ENCODE peak calls at places on chromosomes 5 and 9, in ten cellular contexts. One of them, this sample, is unnamed.

GRCh38 chr5:132459031-132459982 is 31.3 kb downstream of the IRF1 start:
- DNase-seq in suprapubic skin: no peak
- DNase-seq in gastrocnemius medialis: peak; percentile 87
- DNase-seq in A549: no peak
- DNase-seq in uterus: no peak
- DNase-seq in Peyer's patch: peak; percentile 80
- DNase-seq in stomach: peak; percentile 49
- DNase-seq in endothelial cell of umbilical vein: no peak
- DNase-seq in right lobe of liver: peak; percentile 64
- DNase-seq in HepG2: no peak
- DNase-seq in this sample: no peak

GRCh38 chr9:14068690-14069089 is 245.3 kb downstream of the NFIB start:
- DNase-seq in suprapubic skin: no peak
- DNase-seq in gastrocnemius medialis: no peak
- DNase-seq in A549: peak; percentile 14
- DNase-seq in uterus: no peak
- DNase-seq in Peyer's patch: no peak
- DNase-seq in stomach: no peak
- DNase-seq in endothelial cell of umbilical vein: no peak
- DNase-seq in right lobe of liver: no peak
- DNase-seq in HepG2: no peak
- DNase-seq in this sample: no peak

GRCh38 chr9:114299286-114300152 is 23.4 kb upstream of the ORM1 start:
- DNase-seq in suprapubic skin: peak; percentile 33
- DNase-seq in gastrocnemius medialis: no peak
- DNase-seq in A549: no peak
- DNase-seq in uterus: peak; percentile 10
- DNase-seq in Peyer's patch: peak; percentile 18
- DNase-seq in stomach: peak; percentile 19
- DNase-seq in endothelial cell of umbilical vein: no peak
- DNase-seq in right lobe of liver: no peak
- DNase-seq in HepG2: no peak
- DNase-seq in this sample: no peak

GRCh38 chr9:4983541-4984165 is 1.4 kb upstream of the JAK2 start:
- DNase-seq in suprapubic skin: no peak
- DNase-seq in gastrocnemius medialis: no peak
- DNase-seq in A549: no peak
- DNase-seq in uterus: no peak
- DNase-seq in Peyer's patch: no peak
- DNase-seq in stomach: no peak
- DNase-seq in endothelial cell of umbilical vein: no peak
- DNase-seq in right lobe of liver: no peak
- DNase-seq in HepG2: peak; percentile 32
- DNase-seq in this sample: no peak

GRCh38 chr5:116046823-116047222 is 14.6 kb downstream of the ARL14EPL start:
- DNase-seq in suprapubic skin: no peak
- DNase-seq in gastrocnemius medialis: no peak
- DNase-seq in A549: no peak
- DNase-seq in uterus: no peak
- DNase-seq in Peyer's patch: no peak
- DNase-seq in stomach: no peak
- DNase-seq in endothelial cell of umbilical vein: no peak
- DNase-seq in right lobe of liver: no peak
- DNase-seq in HepG2: no peak
- DNase-seq in this sample: no peak

GRCh38 chr5:97164846-97165245 is 18.2 kb downstream of the RIOK2 start:
- DNase-seq in suprapubic skin: no peak
- DNase-seq in gastrocnemius medialis: no peak
- DNase-seq in A549: no peak
- DNase-seq in uterus: no peak
- DNase-seq in Peyer's patch: no peak
- DNase-seq in stomach: no peak
- DNase-seq in endothelial cell of umbilical vein: no peak
- DNase-seq in right lobe of liver: no peak
- DNase-seq in HepG2: no peak
- DNase-seq in this sample: no peak

GRCh38 chr9:14660721-14661120 is 32.5 kb downstream of the ZDHHC21 start:
- DNase-seq in suprapubic skin: no peak
- DNase-seq in gastrocnemius medialis: no peak
- DNase-seq in A549: no peak
- DNase-seq in uterus: no peak
- DNase-seq in Peyer's patch: no peak
- DNase-seq in stomach: no peak
- DNase-seq in endothelial cell of umbilical vein: no peak
- DNase-seq in right lobe of liver: no peak
- DNase-seq in HepG2: no peak
- DNase-seq in this sample: no peak

GRCh38 chr9:126150411-126151030 is 176.1 kb upstream of the MVB12B start:
- DNase-seq in suprapubic skin: no peak
- DNase-seq in gastrocnemius medialis: no peak
- DNase-seq in A549: no peak
- DNase-seq in uterus: no peak
- DNase-seq in Peyer's patch: no peak
- DNase-seq in stomach: peak; percentile 2
- DNase-seq in endothelial cell of umbilical vein: no peak
- DNase-seq in right lobe of liver: no peak
- DNase-seq in HepG2: peak; percentile 33
- DNase-seq in this sample: no peak

DNA sequence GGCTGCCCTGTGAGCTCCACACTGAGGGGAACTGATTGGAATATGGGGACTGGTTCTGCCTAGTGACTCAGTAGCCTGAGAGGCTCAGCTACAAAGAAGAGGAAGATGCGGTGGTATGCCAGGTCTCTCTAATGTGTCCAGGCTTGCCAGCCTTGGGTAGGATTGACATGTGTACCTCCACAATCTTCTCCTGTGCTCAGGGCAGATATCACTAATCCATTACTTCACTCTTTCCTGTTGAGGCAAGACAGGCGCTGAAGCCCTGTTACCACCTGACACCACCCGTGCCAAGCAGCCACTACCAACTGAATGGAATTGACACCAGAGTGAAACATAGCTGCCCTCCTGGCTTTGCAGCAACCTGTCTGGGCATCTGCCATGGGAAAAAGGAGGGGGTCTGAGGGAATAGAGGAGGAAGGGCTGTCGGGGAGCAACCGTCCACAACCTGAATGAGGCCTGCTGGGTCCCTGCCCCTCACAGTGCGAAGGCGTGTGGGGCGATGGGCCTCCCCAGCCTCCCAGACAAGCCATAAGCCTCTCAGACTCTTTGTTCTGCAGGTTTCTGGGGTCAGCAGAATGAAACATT is 114.7 kb upstream of the CXCL14 start:
- DNase-seq in suprapubic skin: no peak
- DNase-seq in gastrocnemius medialis: no peak
- DNase-seq in A549: no peak
- DNase-seq in uterus: no peak
- DNase-seq in Peyer's patch: no peak
- DNase-seq in stomach: no peak
- DNase-seq in endothelial cell of umbilical vein: no peak
- DNase-seq in right lobe of liver: no peak
- DNase-seq in HepG2: no peak
- DNase-seq in this sample: no peak
- H3K27ac ChIP-seq in suprapubic skin: peak overlapping the region; percentile 59
- H3K27ac ChIP-seq in gastrocnemius medialis: no peak overlapping the region
- H3K27ac ChIP-seq in A549: no peak overlapping the region
- H3K27ac ChIP-seq in uterus: no peak overlapping the region
- H3K27ac ChIP-seq in Peyer's patch: no peak overlapping the region
- H3K27ac ChIP-seq in stomach: no peak overlapping the region
- H3K27ac ChIP-seq in endothelial cell of umbilical vein: no peak overlapping the region
- H3K27ac ChIP-seq in right lobe of liver: no peak overlapping the region
- H3K27ac ChIP-seq in HepG2: no peak overlapping the region
- H3K27ac ChIP-seq in this sample: no peak overlapping the region

DNA sequence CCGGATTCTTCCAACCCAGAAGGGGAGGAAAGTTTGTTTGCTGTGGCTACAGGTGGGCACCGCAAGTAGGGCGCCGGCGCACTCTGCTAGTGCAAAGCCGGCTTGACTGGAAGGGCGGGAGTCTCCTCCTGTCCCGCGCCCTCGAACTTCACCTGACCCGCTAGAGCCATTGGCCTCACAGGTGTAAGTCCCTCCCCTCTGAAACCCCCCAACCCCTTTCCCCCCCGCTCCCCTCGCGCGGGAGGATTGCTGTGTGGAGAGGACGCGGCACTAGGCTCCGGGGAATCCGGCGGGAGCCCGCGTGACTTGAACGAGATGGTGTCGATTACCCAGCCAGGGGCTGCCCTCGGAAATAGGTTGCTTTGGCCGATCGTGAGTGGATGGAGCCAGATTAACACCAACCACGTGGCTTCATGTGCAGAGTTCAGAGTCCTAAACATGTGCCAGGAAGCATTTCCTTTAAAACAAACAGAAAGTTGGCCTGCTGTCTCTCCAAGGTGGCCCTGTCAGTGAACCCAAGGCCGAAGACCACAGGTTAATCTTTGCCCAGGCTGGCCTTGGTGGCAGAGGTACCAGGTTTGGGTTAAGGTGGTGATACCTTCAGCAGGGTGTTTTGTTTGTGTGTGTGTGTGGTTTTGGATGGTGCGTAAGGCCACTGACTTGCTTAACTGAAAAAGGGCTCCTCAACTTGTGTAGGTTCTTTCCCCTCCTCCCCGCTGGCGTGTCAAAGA is 1.0 kb downstream of the IQGAP2 start:
- DNase-seq in suprapubic skin: no peak
- DNase-seq in gastrocnemius medialis: no peak
- DNase-seq in A549: peak; percentile 25
- DNase-seq in uterus: peak; percentile 14
- DNase-seq in Peyer's patch: peak; percentile 88
- DNase-seq in stomach: peak; percentile 79
- DNase-seq in endothelial cell of umbilical vein: no peak
- DNase-seq in right lobe of liver: peak; percentile 96
- DNase-seq in HepG2: peak; percentile 96
- DNase-seq in this sample: peak; percentile 87
- TF ChIP-seq POLR2A in suprapubic skin: no peak
- TF ChIP-seq POLR2A in gastrocnemius medialis: no peak
- TF ChIP-seq POLR2A in A549: no peak
- TF ChIP-seq POLR2A in uterus: no peak
- TF ChIP-seq POLR2A in Peyer's patch: peak; percentile 5
- TF ChIP-seq POLR2A in stomach: no peak
- TF ChIP-seq POLR2A in endothelial cell of umbilical vein: no peak
- TF ChIP-seq POLR2A in right lobe of liver: no peak
- TF ChIP-seq POLR2A in HepG2: peak; percentile 64
- TF ChIP-seq POLR2A in this sample: peak; percentile 19

GRCh38 chr5:58406394-58406793 is 53.5 kb downstream of the PLK2 start:
- DNase-seq in suprapubic skin: no peak
- DNase-seq in gastrocnemius medialis: no peak
- DNase-seq in A549: no peak
- DNase-seq in uterus: no peak
- DNase-seq in Peyer's patch: no peak
- DNase-seq in stomach: no peak
- DNase-seq in endothelial cell of umbilical vein: no peak
- DNase-seq in right lobe of liver: no peak
- DNase-seq in HepG2: no peak
- DNase-seq in this sample: no peak

GRCh38 chr5:58401701-58402100 is 58.2 kb downstream of the PLK2 start:
- DNase-seq in suprapubic skin: no peak
- DNase-seq in gastrocnemius medialis: no peak
- DNase-seq in A549: no peak
- DNase-seq in uterus: no peak
- DNase-seq in Peyer's patch: no peak
- DNase-seq in stomach: no peak
- DNase-seq in endothelial cell of umbilical vein: no peak
- DNase-seq in right lobe of liver: no peak
- DNase-seq in HepG2: no peak
- DNase-seq in this sample: peak; percentile 53

GRCh38 chr5:58404734-58405133 is 55.2 kb downstream of the PLK2 start:
- DNase-seq in suprapubic skin: no peak
- DNase-seq in gastrocnemius medialis: no peak
- DNase-seq in A549: no peak
- DNase-seq in uterus: no peak
- DNase-seq in Peyer's patch: no peak
- DNase-seq in stomach: no peak
- DNase-seq in endothelial cell of umbilical vein: no peak
- DNase-seq in right lobe of liver: no peak
- DNase-seq in HepG2: no peak
- DNase-seq in this sample: no peak

GRCh38 chr5:58405175-58405574 is 54.7 kb downstream of the PLK2 start:
- DNase-seq in suprapubic skin: no peak
- DNase-seq in gastrocnemius medialis: no peak
- DNase-seq in A549: no peak
- DNase-seq in uterus: no peak
- DNase-seq in Peyer's patch: no peak
- DNase-seq in stomach: no peak
- DNase-seq in endothelial cell of umbilical vein: no peak
- DNase-seq in right lobe of liver: no peak
- DNase-seq in HepG2: no peak
- DNase-seq in this sample: no peak

GRCh38 chr5:58403822-58404433 is 56.0 kb downstream of the PLK2 start:
- DNase-seq in suprapubic skin: no peak
- DNase-seq in gastrocnemius medialis: no peak
- DNase-seq in A549: no peak
- DNase-seq in uterus: no peak
- DNase-seq in Peyer's patch: no peak
- DNase-seq in stomach: no peak
- DNase-seq in endothelial cell of umbilical vein: no peak
- DNase-seq in right lobe of liver: no peak
- DNase-seq in HepG2: no peak
- DNase-seq in this sample: no peak
- H3K27ac ChIP-seq in suprapubic skin: peak overlapping the region; percentile 45
- H3K27ac ChIP-seq in gastrocnemius medialis: no peak overlapping the region
- H3K27ac ChIP-seq in A549: no peak overlapping the region
- H3K27ac ChIP-seq in uterus: no peak overlapping the region
- H3K27ac ChIP-seq in Peyer's patch: no peak overlapping the region
- H3K27ac ChIP-seq in stomach: no peak overlapping the region
- H3K27ac ChIP-seq in endothelial cell of umbilical vein: no peak overlapping the region
- H3K27ac ChIP-seq in right lobe of liver: no peak overlapping the region
- H3K27ac ChIP-seq in HepG2: no peak overlapping the region
- H3K27ac ChIP-seq in this sample: no peak overlapping the region

GRCh38 chr5:111271885-111272284 is 47.7 kb downstream of the CAMK4 start:
- DNase-seq in suprapubic skin: no peak
- DNase-seq in gastrocnemius medialis: no peak
- DNase-seq in A549: no peak
- DNase-seq in uterus: no peak
- DNase-seq in Peyer's patch: no peak
- DNase-seq in stomach: no peak
- DNase-seq in endothelial cell of umbilical vein: no peak
- DNase-seq in right lobe of liver: no peak
- DNase-seq in HepG2: no peak
- DNase-seq in this sample: no peak
- TF ChIP-seq POLR2A in suprapubic skin: no peak
- TF ChIP-seq POLR2A in gastrocnemius medialis: no peak
- TF ChIP-seq POLR2A in A549: no peak
- TF ChIP-seq POLR2A in uterus: no peak
- TF ChIP-seq POLR2A in Peyer's patch: no peak
- TF ChIP-seq POLR2A in stomach: no peak
- TF ChIP-seq POLR2A in endothelial cell of umbilical vein: no peak
- TF ChIP-seq POLR2A in right lobe of liver: no peak
- TF ChIP-seq POLR2A in HepG2: no peak
- TF ChIP-seq POLR2A in this sample: no peak

DNA sequence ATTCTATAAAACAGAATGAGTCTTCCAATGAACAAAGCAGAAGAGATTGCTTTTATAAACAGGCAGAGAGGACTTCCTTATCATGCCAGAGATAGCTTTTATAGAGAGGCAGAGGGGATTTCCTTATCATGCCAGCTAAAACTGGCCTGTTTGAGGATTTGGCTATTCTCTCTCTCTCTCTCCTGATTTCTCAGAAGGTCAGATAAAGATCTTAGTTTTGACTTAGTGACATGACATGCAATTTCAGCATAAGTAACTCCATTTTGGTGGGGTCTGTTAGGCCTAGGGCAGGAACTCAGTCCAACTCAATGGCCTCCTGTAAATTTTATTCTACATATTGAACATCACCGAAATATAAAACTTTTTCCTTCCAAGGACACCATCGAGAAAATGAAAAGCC is 31.5 kb upstream of the DENND4C start:
- DNase-seq in suprapubic skin: no peak
- DNase-seq in gastrocnemius medialis: no peak
- DNase-seq in A549: no peak
- DNase-seq in uterus: no peak
- DNase-seq in Peyer's patch: no peak
- DNase-seq in stomach: no peak
- DNase-seq in endothelial cell of umbilical vein: no peak
- DNase-seq in right lobe of liver: no peak
- DNase-seq in HepG2: no peak
- DNase-seq in this sample: no peak
- H3K27ac ChIP-seq in suprapubic skin: no peak overlapping the region
- H3K27ac ChIP-seq in gastrocnemius medialis: no peak overlapping the region
- H3K27ac ChIP-seq in A549: no peak overlapping the region
- H3K27ac ChIP-seq in uterus: peak overlapping the region; percentile 79
- H3K27ac ChIP-seq in Peyer's patch: no peak overlapping the region
- H3K27ac ChIP-seq in stomach: no peak overlapping the region
- H3K27ac ChIP-seq in endothelial cell of umbilical vein: no peak overlapping the region
- H3K27ac ChIP-seq in right lobe of liver: no peak overlapping the region
- H3K27ac ChIP-seq in HepG2: no peak overlapping the region
- H3K27ac ChIP-seq in this sample: no peak overlapping the region

This sample was measured in thyroid gland.